ENCODE peak calls at places on chromosomes 2 and 18, in four cellular contexts. One of them, this sample, is unnamed.

GRCh38 chr2:217650716-217651360 is 352.0 kb downstream of the TNS1 start:
- DNase-seq in WTC11: peak; percentile 46
- DNase-seq in lower lobe of right lung: no peak
- DNase-seq in foreskin keratinocyte: no peak
- DNase-seq in this sample: no peak

GRCh38 chr2:17643031-17643615 is 102.6 kb downstream of the VSNL1 start:
- DNase-seq in WTC11: no peak
- DNase-seq in foreskin keratinocyte: peak; percentile 75
- DNase-seq in lower lobe of right lung: no peak
- DNase-seq in this sample: no peak

GRCh38 chr2:192004188-192004963 is 157.5 kb upstream of the CAVIN2 start:
- DNase-seq in foreskin keratinocyte: no peak
- DNase-seq in lower lobe of right lung: no peak
- DNase-seq in WTC11: no peak
- DNase-seq in this sample: no peak

GRCh38 chr18:6920099-6920955 is 190.8 kb downstream of the ARHGAP28 start:
- DNase-seq in lower lobe of right lung: no peak
- DNase-seq in WTC11: peak; percentile 78
- DNase-seq in foreskin keratinocyte: peak; percentile 36
- DNase-seq in this sample: no peak

GRCh38 chr2:113073325-113073834 is 5.6 kb downstream of the IL1F10 start:
- DNase-seq in foreskin keratinocyte: no peak
- DNase-seq in lower lobe of right lung: no peak
- DNase-seq in WTC11: no peak
- DNase-seq in this sample: no peak

GRCh38 chr2:63050186-63050915 is at the start of gene OTX1:
- DNase-seq in foreskin keratinocyte: peak; percentile 64
- DNase-seq in lower lobe of right lung: peak; percentile 69
- DNase-seq in WTC11: peak; percentile 84
- DNase-seq in this sample: no peak

GRCh38 chr2:134290363-134290762 is 36.5 kb downstream of the MGAT5 start:
- DNase-seq in lower lobe of right lung: no peak
- DNase-seq in foreskin keratinocyte: no peak
- DNase-seq in WTC11: no peak
- DNase-seq in this sample: no peak

GRCh38 chr2:23423873-23424680 is 39.1 kb downstream of the KLHL29 start:
- DNase-seq in WTC11: no peak
- DNase-seq in foreskin keratinocyte: no peak
- DNase-seq in lower lobe of right lung: no peak
- DNase-seq in this sample: no peak

GRCh38 chr2:10282621-10283105 is 20.0 kb upstream of the HPCAL1 start:
- DNase-seq in lower lobe of right lung: peak; percentile 43
- DNase-seq in foreskin keratinocyte: no peak
- DNase-seq in WTC11: no peak
- DNase-seq in this sample: no peak

GRCh38 chr2:103448416-103448815 is 686.6 kb downstream of the TMEM182 start:
- DNase-seq in WTC11: no peak
- DNase-seq in foreskin keratinocyte: no peak
- DNase-seq in lower lobe of right lung: no peak
- DNase-seq in this sample: no peak

GRCh38 chr2:166375205-166375735 is 474 bp downstream of the SCN9A start:
- DNase-seq in WTC11: no peak
- DNase-seq in foreskin keratinocyte: no peak
- DNase-seq in lower lobe of right lung: no peak
- DNase-seq in this sample: no peak

GRCh38 chr2:136141510-136142154 is 23.7 kb upstream of the CXCR4 start:
- DNase-seq in lower lobe of right lung: no peak
- DNase-seq in foreskin keratinocyte: no peak
- DNase-seq in WTC11: no peak
- DNase-seq in this sample: no peak

GRCh38 chr2:44680983-44681481 is 260.5 kb upstream of the SIX3 start:
- DNase-seq in foreskin keratinocyte: no peak
- DNase-seq in WTC11: no peak
- DNase-seq in lower lobe of right lung: no peak
- DNase-seq in this sample: no peak

GRCh38 chr2:127465258-127465657 is 47.0 kb downstream of the PROC start:
- DNase-seq in foreskin keratinocyte: no peak
- DNase-seq in WTC11: no peak
- DNase-seq in lower lobe of right lung: no peak
- DNase-seq in this sample: no peak

GRCh38 chr2:105573910-105574655 is 170.6 kb upstream of the NCK2 start:
- DNase-seq in foreskin keratinocyte: no peak
- DNase-seq in lower lobe of right lung: no peak
- DNase-seq in WTC11: no peak
- DNase-seq in this sample: no peak

GRCh38 chr2:23502096-23502495 is 117.1 kb downstream of the KLHL29 start:
- DNase-seq in foreskin keratinocyte: peak; percentile 76
- DNase-seq in WTC11: no peak
- DNase-seq in lower lobe of right lung: no peak
- DNase-seq in this sample: no peak

GRCh38 chr2:72113847-72114692 is 33.6 kb downstream of the CYP26B1 start:
- DNase-seq in WTC11: no peak
- DNase-seq in lower lobe of right lung: no peak
- DNase-seq in foreskin keratinocyte: no peak
- DNase-seq in this sample: no peak

DNA sequence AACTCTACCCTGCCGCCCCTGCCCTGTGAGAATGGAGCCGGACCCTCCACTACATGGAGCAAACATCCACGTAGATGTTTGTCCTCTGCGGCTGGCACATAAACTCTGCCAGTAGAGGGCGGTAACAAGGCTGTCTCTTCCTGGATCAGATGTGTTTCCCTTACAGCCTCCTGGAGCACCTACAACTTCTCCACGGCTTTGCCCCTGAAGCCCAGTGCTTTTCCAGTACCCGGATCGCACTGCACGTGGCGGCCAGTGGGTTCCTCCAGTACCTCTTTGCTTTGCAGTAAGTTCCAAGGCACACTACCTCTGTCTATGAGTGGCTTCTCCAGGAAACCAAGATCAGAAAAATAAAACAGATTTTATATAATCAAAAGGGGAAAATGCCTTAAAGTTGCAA is 651.3 kb downstream of the DCDC2C start:
- DNase-seq in foreskin keratinocyte: no peak
- DNase-seq in lower lobe of right lung: no peak
- DNase-seq in WTC11: peak; percentile 23
- DNase-seq in this sample: no peak
- TF ChIP-seq CTCF in foreskin keratinocyte: no peak
- TF ChIP-seq CTCF in lower lobe of right lung: peak; percentile 37
- TF ChIP-seq CTCF in WTC11: no peak
- TF ChIP-seq CTCF in this sample: peak; percentile 69

DNA sequence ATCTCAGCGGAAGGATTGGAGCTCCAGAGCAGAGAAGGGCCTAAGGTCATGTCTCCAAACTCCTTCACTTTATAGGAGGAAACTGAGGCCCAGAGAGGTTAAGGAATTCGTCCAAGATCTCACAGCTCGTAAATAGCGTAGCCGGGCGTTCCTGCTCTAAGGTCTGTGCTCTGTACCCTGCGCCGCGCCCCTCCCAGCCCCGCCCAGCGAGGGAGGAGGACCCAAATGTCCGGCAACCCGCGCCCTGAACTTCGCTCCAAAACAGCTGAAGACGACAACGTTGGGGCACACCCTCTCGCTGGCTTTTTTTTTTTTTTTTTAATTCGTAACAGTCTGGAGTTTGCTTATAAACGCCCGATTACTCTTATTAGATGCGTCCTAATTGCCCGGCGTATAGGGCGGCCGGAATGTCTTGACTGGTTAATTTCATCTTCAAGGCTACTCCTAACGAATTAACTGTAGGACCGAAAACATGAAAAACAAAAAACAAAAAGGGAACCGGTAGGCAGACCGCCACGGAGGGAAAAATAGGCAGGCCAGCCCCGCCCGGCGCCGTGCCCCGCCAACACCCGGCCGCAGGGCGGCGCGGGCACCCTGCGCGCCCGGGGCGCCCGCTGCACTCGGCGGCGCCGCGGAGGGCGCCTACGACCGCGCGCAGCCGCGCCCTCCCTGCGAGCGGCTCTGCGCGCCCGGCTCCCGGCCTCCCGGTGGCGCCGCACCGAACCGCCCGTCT is 928 bp upstream of the FOSL2 start:
- DNase-seq in lower lobe of right lung: peak; percentile 95
- DNase-seq in foreskin keratinocyte: peak; percentile 67
- DNase-seq in WTC11: peak; percentile 66
- DNase-seq in this sample: no peak
- TF ChIP-seq CTCF in lower lobe of right lung: no peak
- TF ChIP-seq CTCF in foreskin keratinocyte: no peak
- TF ChIP-seq CTCF in WTC11: no peak
- TF ChIP-seq CTCF in this sample: peak; percentile 25

DNA sequence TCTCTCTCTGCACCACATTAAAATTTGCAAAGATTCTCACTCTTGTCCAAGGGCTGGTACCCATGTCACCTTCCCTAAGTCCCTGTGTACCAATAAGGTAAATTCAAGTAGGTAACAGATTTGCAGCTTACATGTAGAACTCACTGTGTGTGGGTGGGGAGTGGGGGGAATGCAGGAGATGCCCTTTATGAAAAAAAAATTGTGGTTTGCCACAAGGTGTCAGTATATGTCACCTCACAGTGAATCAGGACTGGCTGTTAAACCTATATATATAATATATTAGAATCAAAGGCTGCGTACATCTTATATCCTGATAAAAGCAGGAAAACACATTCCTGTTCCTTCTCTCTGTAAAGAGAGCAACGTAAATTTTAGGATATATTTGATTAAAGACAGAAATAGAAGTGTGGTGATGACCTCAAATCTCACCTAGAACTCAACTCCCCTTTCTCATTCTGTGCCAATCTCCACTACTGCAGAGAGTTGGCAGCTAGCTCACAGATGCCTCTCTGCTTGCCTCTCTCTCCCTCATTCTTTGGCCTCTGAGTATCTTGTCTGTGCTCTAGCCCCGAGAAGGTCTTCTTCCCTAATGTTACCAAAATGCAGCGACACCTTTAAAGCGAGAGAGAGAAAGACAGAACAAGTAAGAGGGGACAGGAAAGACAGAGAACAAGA is 529 bp downstream of the XDH start:
- DNase-seq in foreskin keratinocyte: no peak
- DNase-seq in lower lobe of right lung: no peak
- DNase-seq in WTC11: no peak
- DNase-seq in this sample: no peak
- TF ChIP-seq CTCF in foreskin keratinocyte: peak; percentile 63
- TF ChIP-seq CTCF in lower lobe of right lung: no peak
- TF ChIP-seq CTCF in WTC11: no peak
- TF ChIP-seq CTCF in this sample: peak; percentile 74

DNA sequence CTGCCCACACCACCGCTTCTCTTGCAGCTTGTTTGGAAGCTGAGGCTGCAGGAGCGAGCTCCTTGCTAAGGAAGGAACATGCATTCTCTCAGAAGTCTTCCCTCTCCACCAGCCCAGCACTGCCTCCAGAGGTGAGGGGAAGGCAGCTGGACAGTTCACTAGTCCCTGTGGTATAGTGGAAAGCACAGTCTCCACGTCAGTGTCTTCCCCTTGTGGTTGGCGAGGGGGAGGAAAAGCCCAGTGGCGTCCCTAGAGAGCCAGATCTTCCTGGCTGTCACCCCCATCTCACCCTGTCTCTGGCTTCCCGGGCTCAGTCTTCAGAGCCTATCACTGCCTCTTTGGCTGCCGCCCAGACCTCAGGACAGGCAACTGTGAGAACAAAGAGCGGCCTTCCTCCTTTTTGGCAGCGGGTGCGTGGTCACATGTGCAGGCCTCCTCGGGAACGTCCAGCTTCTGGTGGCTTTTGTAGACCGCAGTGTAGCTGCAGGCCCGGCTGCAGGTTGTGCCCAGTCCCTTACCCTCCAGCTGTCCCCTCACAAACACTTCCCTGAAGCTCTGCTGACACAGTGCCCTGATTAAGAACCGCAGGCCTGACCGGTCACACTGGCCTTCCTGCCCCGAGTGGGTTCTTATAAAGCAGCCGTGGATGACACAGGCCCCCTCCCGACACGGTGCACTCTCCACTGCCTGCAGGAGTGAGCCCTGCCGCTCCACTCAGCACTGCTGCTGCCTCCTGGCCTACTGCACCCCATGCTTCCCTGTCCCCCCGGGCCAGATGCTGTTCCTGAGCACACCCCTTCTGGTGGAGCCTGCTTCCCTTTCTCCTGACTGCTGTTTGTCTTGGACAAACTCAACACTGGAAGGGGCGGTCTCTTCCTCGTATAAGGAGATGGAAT is 90.9 kb downstream of the RNF144A start:
- DNase-seq in lower lobe of right lung: peak; percentile 88
- DNase-seq in foreskin keratinocyte: no peak
- DNase-seq in WTC11: no peak
- DNase-seq in this sample: no peak
- TF ChIP-seq CTCF in lower lobe of right lung: peak; percentile 55
- TF ChIP-seq CTCF in foreskin keratinocyte: no peak
- TF ChIP-seq CTCF in WTC11: no peak
- TF ChIP-seq CTCF in this sample: peak; percentile 28

GRCh38 chr18:51478908-51479307 is 281.4 kb upstream of the MEX3C start:
- DNase-seq in foreskin keratinocyte: no peak
- DNase-seq in lower lobe of right lung: no peak
- DNase-seq in WTC11: no peak
- DNase-seq in this sample: no peak
- TF ChIP-seq CTCF in foreskin keratinocyte: no peak
- TF ChIP-seq CTCF in lower lobe of right lung: no peak
- TF ChIP-seq CTCF in WTC11: no peak
- TF ChIP-seq CTCF in this sample: no peak

GRCh38 chr2:112031473-112031872 is 23.6 kb upstream of the TMEM87B start:
- DNase-seq in lower lobe of right lung: no peak
- DNase-seq in foreskin keratinocyte: no peak
- DNase-seq in WTC11: no peak
- DNase-seq in this sample: no peak

GRCh38 chr2:112033600-112033999 is 21.5 kb upstream of the TMEM87B start:
- DNase-seq in WTC11: no peak
- DNase-seq in lower lobe of right lung: peak; percentile 49
- DNase-seq in foreskin keratinocyte: no peak
- DNase-seq in this sample: no peak

GRCh38 chr2:112031916-112032582 is 23.0 kb upstream of the TMEM87B start:
- DNase-seq in WTC11: no peak
- DNase-seq in foreskin keratinocyte: no peak
- DNase-seq in lower lobe of right lung: peak; percentile 71
- DNase-seq in this sample: no peak

GRCh38 chr2:112034924-112035323 is 20.1 kb upstream of the TMEM87B start:
- DNase-seq in foreskin keratinocyte: no peak
- DNase-seq in WTC11: no peak
- DNase-seq in lower lobe of right lung: no peak
- DNase-seq in this sample: no peak

DNA sequence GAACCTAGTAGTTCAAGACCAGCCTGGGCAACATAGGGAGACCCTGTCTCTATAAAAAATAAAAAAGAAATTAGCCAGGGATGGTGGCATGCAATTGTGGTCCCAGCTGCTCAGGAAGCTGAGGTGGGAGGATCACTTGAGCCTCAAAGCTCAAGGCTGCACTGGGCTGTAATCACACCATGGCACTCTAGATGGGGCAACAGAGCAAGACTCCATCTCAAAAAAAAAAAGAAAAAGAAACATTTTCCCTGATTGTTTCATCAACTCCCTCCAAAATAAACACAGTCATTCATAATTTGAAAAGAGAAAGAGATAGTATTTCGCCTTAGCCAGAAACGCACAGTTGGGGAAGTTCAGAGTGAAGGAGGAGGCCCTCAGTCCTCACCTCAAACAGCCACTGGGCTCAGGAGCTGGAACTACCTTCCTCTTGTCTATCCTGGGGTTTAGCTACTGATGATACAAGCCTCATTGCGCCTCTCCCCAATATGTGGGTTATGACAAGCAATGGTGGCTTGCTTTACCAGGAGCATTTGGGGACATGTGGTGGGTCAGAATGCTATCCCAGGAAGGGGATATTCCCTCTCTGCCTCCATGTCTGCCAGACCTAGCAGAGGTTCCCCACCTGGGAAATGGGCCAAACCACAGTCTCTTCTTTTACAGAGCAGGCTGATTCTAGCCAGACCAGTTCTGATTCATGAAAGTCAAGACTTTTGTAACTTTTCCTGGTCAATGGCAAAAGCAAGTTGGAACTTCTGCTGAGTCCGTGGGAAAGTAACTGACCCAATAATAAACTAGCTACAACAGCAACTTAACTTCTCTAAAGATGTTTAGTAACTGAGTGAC is 22.2 kb upstream of the TMEM87B start:
- DNase-seq in WTC11: no peak
- DNase-seq in lower lobe of right lung: no peak
- DNase-seq in foreskin keratinocyte: no peak
- DNase-seq in this sample: no peak
- TF ChIP-seq CTCF in WTC11: no peak
- TF ChIP-seq CTCF in lower lobe of right lung: no peak
- TF ChIP-seq CTCF in foreskin keratinocyte: no peak
- TF ChIP-seq CTCF in this sample: peak; percentile 65

This sample was measured in chondrocyte.